ENCODE peak calls at places on chromosomes 16 and 17, in four cellular contexts. One of them, this sample, is unnamed.

GRCh38 chr16:27511657-27512056 is 38.1 kb downstream of the GTF3C1 start:
- DNase-seq in tibial nerve: no peak
- DNase-seq in thoracic aorta: no peak
- DNase-seq in HCT116: no peak
- DNase-seq in this sample: no peak

GRCh38 chr17:75645501-75645888 is 12.3 kb downstream of the SMIM5 start:
- DNase-seq in tibial nerve: no peak
- DNase-seq in thoracic aorta: no peak
- DNase-seq in HCT116: peak
- DNase-seq in this sample: no peak

GRCh38 chr16:19527161-19527560 is 3.4 kb downstream of the CCP110 start:
- DNase-seq in tibial nerve: no peak
- DNase-seq in thoracic aorta: no peak
- DNase-seq in HCT116: no peak
- DNase-seq in this sample: no peak

GRCh38 chr16:27737513-27737912 is 187.6 kb downstream of the KATNIP start:
- DNase-seq in tibial nerve: no peak
- DNase-seq in thoracic aorta: no peak
- DNase-seq in HCT116: no peak
- DNase-seq in this sample: no peak

GRCh38 chr16:70675851-70676513 is 9.9 kb downstream of the MTSS2 start:
- DNase-seq in tibial nerve: no peak
- DNase-seq in thoracic aorta: no peak
- DNase-seq in HCT116: no peak
- DNase-seq in this sample: no peak

GRCh38 chr17:59504821-59505220 is 60.6 kb upstream of the DHX40 start:
- DNase-seq in tibial nerve: no peak
- DNase-seq in thoracic aorta: no peak
- DNase-seq in HCT116: no peak
- DNase-seq in this sample: no peak

GRCh38 chr17:5665164-5665563 is 80.9 kb upstream of the NLRP1 start:
- DNase-seq in tibial nerve: no peak
- DNase-seq in thoracic aorta: no peak
- DNase-seq in HCT116: no peak
- DNase-seq in this sample: no peak

GRCh38 chr16:88005148-88005547 is 53.9 kb downstream of the BANP start:
- DNase-seq in tibial nerve: no peak
- DNase-seq in thoracic aorta: no peak
- DNase-seq in HCT116: no peak
- DNase-seq in this sample: no peak

GRCh38 chr17:82218349-82219075 is 5.9 kb upstream of the CCDC57 start:
- DNase-seq in tibial nerve: no peak
- DNase-seq in thoracic aorta: no peak
- DNase-seq in HCT116: no peak
- DNase-seq in this sample: no peak
- H3K27ac ChIP-seq in tibial nerve: no peak
- H3K27ac ChIP-seq in thoracic aorta: no peak
- H3K27ac ChIP-seq in HCT116: peak
- H3K27ac ChIP-seq in this sample: no peak

GRCh38 chr17:57740225-57740528 is 4.9 kb downstream of the CCDC182 start:
- DNase-seq in tibial nerve: no peak
- DNase-seq in thoracic aorta: no peak
- DNase-seq in HCT116: no peak
- DNase-seq in this sample: no peak
- H3K4me3 ChIP-seq in tibial nerve: no peak
- H3K4me3 ChIP-seq in thoracic aorta: no peak
- H3K4me3 ChIP-seq in HCT116: no peak
- H3K4me3 ChIP-seq in this sample: no peak

GRCh38 chr16:51971184-51971583 is 575.8 kb downstream of the TOX3 start:
- DNase-seq in tibial nerve: no peak
- DNase-seq in thoracic aorta: no peak
- DNase-seq in HCT116: no peak
- DNase-seq in this sample: no peak
- TF ChIP-seq CTCF in tibial nerve: no peak
- TF ChIP-seq CTCF in thoracic aorta: no peak
- TF ChIP-seq CTCF in HCT116: no peak
- TF ChIP-seq CTCF in this sample: no peak

DNA sequence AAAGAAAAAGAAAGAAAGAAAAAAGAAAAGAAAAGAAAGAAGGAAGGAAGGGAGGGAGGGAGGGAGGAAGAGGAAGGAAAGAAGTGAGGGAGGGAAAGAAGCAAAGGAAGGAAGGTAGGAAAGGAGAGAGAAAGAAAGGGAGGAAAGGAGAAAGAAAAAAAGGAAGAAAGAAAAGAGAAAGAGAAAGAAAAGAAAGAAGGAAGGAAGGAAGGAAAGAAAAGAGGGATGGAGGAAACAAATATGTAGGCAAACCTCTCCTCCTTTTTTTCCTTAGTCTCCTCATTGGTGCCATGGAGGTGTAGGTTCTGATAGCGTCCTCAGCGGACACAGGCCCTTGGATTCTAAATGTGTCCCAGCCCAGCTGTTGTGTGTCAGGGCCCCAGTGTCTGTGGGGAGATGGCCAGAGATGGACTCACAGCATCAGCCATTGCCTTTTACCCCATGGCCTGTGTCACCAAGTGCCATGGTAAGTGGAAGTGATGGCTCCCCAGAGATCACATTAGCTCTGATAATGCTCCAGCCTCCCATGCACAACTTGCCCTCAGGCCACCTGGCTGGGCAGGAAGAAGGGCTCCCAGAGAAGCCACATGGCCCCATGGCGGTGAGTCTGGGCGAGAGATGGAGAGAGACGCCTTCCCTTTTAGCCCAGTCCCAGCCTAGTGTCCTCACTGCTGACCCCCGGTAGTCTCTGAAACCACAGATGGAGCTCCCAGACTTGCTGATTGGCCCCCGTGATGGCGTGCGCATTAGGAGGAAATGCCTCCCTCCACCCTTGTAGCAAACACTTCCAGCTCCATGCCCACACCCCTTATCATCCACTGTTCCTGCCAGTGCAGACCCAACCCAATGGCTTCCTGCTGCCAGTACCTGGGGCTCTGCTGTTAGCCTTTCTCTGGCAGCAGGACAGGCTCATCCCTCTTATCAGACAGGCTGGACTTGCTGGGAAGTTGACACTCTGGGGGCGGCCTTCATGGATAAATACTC is 3.7 kb upstream of the SLC6A2 start:
- DNase-seq in tibial nerve: no peak
- DNase-seq in thoracic aorta: no peak
- DNase-seq in HCT116: no peak
- DNase-seq in this sample: no peak
- H3K27ac ChIP-seq in tibial nerve: no peak
- H3K27ac ChIP-seq in thoracic aorta: no peak
- H3K27ac ChIP-seq in HCT116: no peak
- H3K27ac ChIP-seq in this sample: no peak

DNA sequence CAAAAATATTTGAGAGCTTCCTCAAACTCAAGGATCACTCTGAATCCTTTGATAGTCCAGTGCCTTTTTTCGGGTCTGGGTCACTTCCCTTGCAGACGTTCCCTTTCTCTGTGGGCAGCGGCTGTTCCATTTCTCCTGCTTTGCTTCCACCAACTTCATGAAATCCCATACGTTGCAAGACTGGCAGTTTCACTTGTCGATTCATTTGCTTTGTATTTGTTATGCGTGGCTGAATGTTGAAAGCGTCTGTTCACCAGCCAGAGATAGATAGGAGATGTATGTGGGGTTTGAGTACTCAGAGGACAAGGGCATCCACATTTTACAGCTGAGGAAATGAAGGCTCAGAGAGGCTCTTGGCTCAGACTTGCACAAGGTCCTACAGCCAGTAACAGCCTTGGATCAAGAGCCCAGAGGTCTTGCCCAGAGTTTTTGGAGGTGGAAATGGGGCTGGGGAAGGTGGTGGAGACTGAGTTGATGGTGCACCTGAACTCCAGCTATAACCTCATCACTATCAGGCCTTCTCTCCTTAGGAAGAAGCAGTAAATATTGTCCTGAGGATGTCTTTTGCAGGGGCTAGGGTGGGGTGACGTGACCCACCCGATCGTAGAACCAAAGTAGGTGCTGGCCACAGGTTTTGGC is 1.3 kb upstream of the CCDC102A start:
- DNase-seq in tibial nerve: no peak
- DNase-seq in thoracic aorta: no peak
- DNase-seq in HCT116: no peak
- DNase-seq in this sample: no peak
- H3K4me3 ChIP-seq in tibial nerve: no peak
- H3K4me3 ChIP-seq in thoracic aorta: peak
- H3K4me3 ChIP-seq in HCT116: no peak
- H3K4me3 ChIP-seq in this sample: no peak

This sample was measured in pancreas.